ENCODE peak calls at places on chromosomes 5 and 9, in six cellular contexts. One of them, this sample, is unnamed.

GRCh38 chr9:33687779-33688178 is 107.6 kb upstream of the PRSS3 start:
- DNase-seq in pancreas: no peak
- DNase-seq in choroid plexus epithelial cell: no peak
- DNase-seq in astrocyte of the spinal cord: no peak
- DNase-seq in left ventricle myocardium inferior: no peak
- DNase-seq in AG04450: no peak
- DNase-seq in this sample: peak; percentile 6

GRCh38 chr5:123875444-123876264 is 363.7 kb downstream of the CSNK1G3 start:
- DNase-seq in pancreas: peak; percentile 22
- DNase-seq in choroid plexus epithelial cell: no peak
- DNase-seq in astrocyte of the spinal cord: peak; percentile 13
- DNase-seq in left ventricle myocardium inferior: no peak
- DNase-seq in AG04450: no peak
- DNase-seq in this sample: no peak

GRCh38 chr5:67203701-67204074 is 7.1 kb upstream of the CD180 start:
- DNase-seq in pancreas: no peak
- DNase-seq in choroid plexus epithelial cell: no peak
- DNase-seq in astrocyte of the spinal cord: no peak
- DNase-seq in left ventricle myocardium inferior: no peak
- DNase-seq in AG04450: no peak
- DNase-seq in this sample: no peak

GRCh38 chr5:148224131-148224742 is 14.1 kb upstream of the MARCOL start:
- DNase-seq in pancreas: no peak
- DNase-seq in choroid plexus epithelial cell: no peak
- DNase-seq in astrocyte of the spinal cord: no peak
- DNase-seq in left ventricle myocardium inferior: no peak
- DNase-seq in AG04450: no peak
- DNase-seq in this sample: no peak

GRCh38 chr9:105697871-105698270 is 3.5 kb downstream of the TMEM38B start:
- DNase-seq in pancreas: no peak
- DNase-seq in choroid plexus epithelial cell: peak; percentile 82
- DNase-seq in astrocyte of the spinal cord: peak; percentile 15
- DNase-seq in left ventricle myocardium inferior: no peak
- DNase-seq in AG04450: no peak
- DNase-seq in this sample: no peak

GRCh38 chr5:41636605-41637004 is 126.2 kb upstream of the PLCXD3 start:
- DNase-seq in pancreas: no peak
- DNase-seq in choroid plexus epithelial cell: peak; percentile 69
- DNase-seq in astrocyte of the spinal cord: peak; percentile 21
- DNase-seq in left ventricle myocardium inferior: no peak
- DNase-seq in AG04450: no peak
- DNase-seq in this sample: peak; percentile 18

GRCh38 chr5:124912653-124913328 is 166.4 kb upstream of the ZNF608 start:
- DNase-seq in pancreas: no peak
- DNase-seq in choroid plexus epithelial cell: no peak
- DNase-seq in astrocyte of the spinal cord: no peak
- DNase-seq in left ventricle myocardium inferior: peak; percentile 28
- DNase-seq in AG04450: no peak
- DNase-seq in this sample: no peak

GRCh38 chr5:66963559-66963971 is 233.0 kb downstream of the CD180 start:
- DNase-seq in pancreas: no peak
- DNase-seq in choroid plexus epithelial cell: peak; percentile 56
- DNase-seq in astrocyte of the spinal cord: no peak
- DNase-seq in left ventricle myocardium inferior: no peak
- DNase-seq in AG04450: no peak
- DNase-seq in this sample: peak; percentile 41

GRCh38 chr5:154518438-154518867 is 40.4 kb upstream of the HAND1 start:
- DNase-seq in pancreas: no peak
- DNase-seq in choroid plexus epithelial cell: no peak
- DNase-seq in astrocyte of the spinal cord: no peak
- DNase-seq in left ventricle myocardium inferior: no peak
- DNase-seq in AG04450: no peak
- DNase-seq in this sample: no peak

GRCh38 chr5:135031813-135032612 is 2.0 kb downstream of the PITX1 start:
- DNase-seq in pancreas: no peak
- DNase-seq in choroid plexus epithelial cell: no peak
- DNase-seq in astrocyte of the spinal cord: peak; percentile 31
- DNase-seq in left ventricle myocardium inferior: peak; percentile 7
- DNase-seq in AG04450: no peak
- DNase-seq in this sample: peak; percentile 25

GRCh38 chr9:79196606-79197005 is 375.2 kb upstream of the TLE4 start:
- DNase-seq in pancreas: no peak
- DNase-seq in choroid plexus epithelial cell: peak; percentile 66
- DNase-seq in astrocyte of the spinal cord: peak; percentile 23
- DNase-seq in left ventricle myocardium inferior: no peak
- DNase-seq in AG04450: no peak
- DNase-seq in this sample: peak; percentile 79

GRCh38 chr9:126036881-126037291 is 289.7 kb downstream of the PBX3 start:
- DNase-seq in pancreas: no peak
- DNase-seq in choroid plexus epithelial cell: no peak
- DNase-seq in astrocyte of the spinal cord: no peak
- DNase-seq in left ventricle myocardium inferior: no peak
- DNase-seq in AG04450: no peak
- DNase-seq in this sample: peak; percentile 6

GRCh38 chr5:173954671-173955605 is 34.0 kb upstream of the C5orf47 start:
- DNase-seq in pancreas: peak; percentile 54
- DNase-seq in choroid plexus epithelial cell: peak; percentile 80
- DNase-seq in astrocyte of the spinal cord: peak; percentile 45
- DNase-seq in left ventricle myocardium inferior: no peak
- DNase-seq in AG04450: peak; percentile 67
- DNase-seq in this sample: peak; percentile 13

GRCh38 chr5:1029270-1029944 is 20.8 kb downstream of the NKD2 start:
- DNase-seq in pancreas: no peak
- DNase-seq in choroid plexus epithelial cell: no peak
- DNase-seq in astrocyte of the spinal cord: no peak
- DNase-seq in left ventricle myocardium inferior: peak; percentile 5
- DNase-seq in AG04450: no peak
- DNase-seq in this sample: no peak

GRCh38 chr5:1026700-1027621 is 18.4 kb downstream of the NKD2 start:
- DNase-seq in pancreas: no peak
- DNase-seq in choroid plexus epithelial cell: no peak
- DNase-seq in astrocyte of the spinal cord: no peak
- DNase-seq in left ventricle myocardium inferior: peak; percentile 16
- DNase-seq in AG04450: no peak
- DNase-seq in this sample: no peak

GRCh38 chr5:1028481-1029269 is 20.1 kb downstream of the NKD2 start:
- DNase-seq in pancreas: no peak
- DNase-seq in choroid plexus epithelial cell: no peak
- DNase-seq in astrocyte of the spinal cord: no peak
- DNase-seq in left ventricle myocardium inferior: peak; percentile 10
- DNase-seq in AG04450: no peak
- DNase-seq in this sample: no peak

GRCh38 chr5:1029945-1030625 is 21.5 kb downstream of the NKD2 start:
- DNase-seq in pancreas: no peak
- DNase-seq in choroid plexus epithelial cell: no peak
- DNase-seq in astrocyte of the spinal cord: no peak
- DNase-seq in left ventricle myocardium inferior: no peak
- DNase-seq in AG04450: no peak
- DNase-seq in this sample: no peak

DNA sequence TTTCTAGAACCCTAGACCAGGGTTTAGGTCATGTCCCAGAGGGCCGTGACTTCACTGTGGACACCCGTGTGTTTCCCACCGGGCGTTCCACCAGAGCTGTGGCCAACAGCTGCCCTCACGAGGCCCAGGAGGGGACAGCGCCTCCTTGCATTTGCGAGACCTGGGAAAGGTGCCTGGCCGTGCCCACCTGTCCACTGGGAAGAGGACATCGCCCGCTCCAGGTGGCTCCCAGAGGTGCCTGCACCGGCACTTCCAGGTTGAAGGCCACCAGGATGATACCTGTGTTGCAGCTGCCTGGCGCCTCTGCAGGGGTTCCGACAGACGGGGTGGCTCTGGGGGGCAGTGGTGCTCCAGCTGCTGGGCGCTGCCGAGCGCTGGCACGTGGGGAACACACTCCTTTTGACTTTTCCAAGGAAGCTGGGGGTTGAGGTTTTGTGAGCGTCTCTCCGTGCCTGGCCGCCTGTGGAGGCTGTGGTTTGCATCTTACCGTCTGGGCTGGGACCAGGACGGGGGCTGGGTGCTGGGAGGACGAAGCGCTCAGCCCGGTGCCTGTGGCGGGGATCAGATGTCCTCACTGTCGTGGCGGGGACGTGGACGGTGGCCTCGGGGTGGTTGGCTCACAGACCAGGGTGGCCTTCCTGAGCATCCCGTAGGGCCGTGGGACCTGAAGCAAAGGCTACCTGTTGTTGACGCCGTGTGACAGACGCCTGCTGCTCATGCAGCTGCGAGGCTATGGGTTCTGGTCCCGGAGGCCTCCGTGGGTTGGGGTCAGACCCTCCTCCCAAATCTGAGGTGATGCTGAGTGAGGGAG is 19.2 kb downstream of the NKD2 start:
- DNase-seq in pancreas: no peak
- DNase-seq in choroid plexus epithelial cell: no peak
- DNase-seq in astrocyte of the spinal cord: no peak
- DNase-seq in left ventricle myocardium inferior: peak; percentile 12
- DNase-seq in AG04450: no peak
- DNase-seq in this sample: no peak
- H3K4me3 ChIP-seq in pancreas: no peak overlapping the region
- H3K4me3 ChIP-seq in choroid plexus epithelial cell: no peak overlapping the region
- H3K4me3 ChIP-seq in astrocyte of the spinal cord: no peak overlapping the region
- H3K4me3 ChIP-seq in left ventricle myocardium inferior: no peak overlapping the region
- H3K4me3 ChIP-seq in AG04450: no peak overlapping the region
- H3K4me3 ChIP-seq in this sample: no peak overlapping the region

GRCh38 chr9:20356392-20357206 is 265.7 kb downstream of the MLLT3 start:
- DNase-seq in pancreas: peak; percentile 68
- DNase-seq in choroid plexus epithelial cell: peak; percentile 91
- DNase-seq in astrocyte of the spinal cord: peak; percentile 86
- DNase-seq in left ventricle myocardium inferior: peak; percentile 35
- DNase-seq in AG04450: peak; percentile 69
- DNase-seq in this sample: peak; percentile 88
- TF ChIP-seq CTCF in pancreas: peak; percentile 35
- TF ChIP-seq CTCF in choroid plexus epithelial cell: peak; percentile 68
- TF ChIP-seq CTCF in astrocyte of the spinal cord: peak; percentile 75
- TF ChIP-seq CTCF in left ventricle myocardium inferior: peak; percentile 82
- TF ChIP-seq CTCF in AG04450: peak; percentile 70
- TF ChIP-seq CTCF in this sample: peak; percentile 56

GRCh38 chr9:76592105-76593010 is 133.4 kb downstream of the GCNT1 start:
- DNase-seq in pancreas: no peak
- DNase-seq in choroid plexus epithelial cell: peak; percentile 72
- DNase-seq in astrocyte of the spinal cord: peak; percentile 60
- DNase-seq in left ventricle myocardium inferior: no peak
- DNase-seq in AG04450: no peak
- DNase-seq in this sample: peak; percentile 67

GRCh38 chr9:76595645-76596044 is 136.7 kb downstream of the GCNT1 start:
- DNase-seq in pancreas: no peak
- DNase-seq in choroid plexus epithelial cell: no peak
- DNase-seq in astrocyte of the spinal cord: no peak
- DNase-seq in left ventricle myocardium inferior: no peak
- DNase-seq in AG04450: no peak
- DNase-seq in this sample: no peak

GRCh38 chr9:76594764-76595410 is 135.9 kb downstream of the GCNT1 start:
- DNase-seq in pancreas: no peak
- DNase-seq in choroid plexus epithelial cell: no peak
- DNase-seq in astrocyte of the spinal cord: no peak
- DNase-seq in left ventricle myocardium inferior: no peak
- DNase-seq in AG04450: no peak
- DNase-seq in this sample: no peak

GRCh38 chr9:76591256-76591950 is 132.4 kb downstream of the GCNT1 start:
- DNase-seq in pancreas: no peak
- DNase-seq in choroid plexus epithelial cell: peak; percentile 69
- DNase-seq in astrocyte of the spinal cord: no peak
- DNase-seq in left ventricle myocardium inferior: no peak
- DNase-seq in AG04450: no peak
- DNase-seq in this sample: peak; percentile 93

GRCh38 chr9:76593011-76593347 is 134.0 kb downstream of the GCNT1 start:
- DNase-seq in pancreas: no peak
- DNase-seq in choroid plexus epithelial cell: peak; percentile 33
- DNase-seq in astrocyte of the spinal cord: no peak
- DNase-seq in left ventricle myocardium inferior: no peak
- DNase-seq in AG04450: no peak
- DNase-seq in this sample: no peak
- H3K4me3 ChIP-seq in pancreas: no peak overlapping the region
- H3K4me3 ChIP-seq in choroid plexus epithelial cell: no peak overlapping the region
- H3K4me3 ChIP-seq in astrocyte of the spinal cord: no peak overlapping the region
- H3K4me3 ChIP-seq in left ventricle myocardium inferior: no peak overlapping the region
- H3K4me3 ChIP-seq in AG04450: no peak overlapping the region
- H3K4me3 ChIP-seq in this sample: no peak overlapping the region

GRCh38 chr5:36944607-36945225 is 68.1 kb downstream of the NIPBL start:
- DNase-seq in pancreas: no peak
- DNase-seq in choroid plexus epithelial cell: peak; percentile 86
- DNase-seq in astrocyte of the spinal cord: peak; percentile 76
- DNase-seq in left ventricle myocardium inferior: no peak
- DNase-seq in AG04450: peak; percentile 24
- DNase-seq in this sample: peak; percentile 85
- TF ChIP-seq CTCF in pancreas: peak; percentile 52
- TF ChIP-seq CTCF in choroid plexus epithelial cell: peak; percentile 47
- TF ChIP-seq CTCF in astrocyte of the spinal cord: peak; percentile 47
- TF ChIP-seq CTCF in left ventricle myocardium inferior: peak; percentile 71
- TF ChIP-seq CTCF in AG04450: peak; percentile 51
- TF ChIP-seq CTCF in this sample: peak; percentile 51

GRCh38 chr5:171978519-171978918 is 27.9 kb downstream of the FBXW11 start:
- DNase-seq in pancreas: no peak
- DNase-seq in choroid plexus epithelial cell: no peak
- DNase-seq in astrocyte of the spinal cord: no peak
- DNase-seq in left ventricle myocardium inferior: no peak
- DNase-seq in AG04450: no peak
- DNase-seq in this sample: no peak

GRCh38 chr5:171978016-171978415 is 28.4 kb downstream of the FBXW11 start:
- DNase-seq in pancreas: no peak
- DNase-seq in choroid plexus epithelial cell: no peak
- DNase-seq in astrocyte of the spinal cord: no peak
- DNase-seq in left ventricle myocardium inferior: no peak
- DNase-seq in AG04450: no peak
- DNase-seq in this sample: no peak

GRCh38 chr5:171975262-171975876 is 31.1 kb downstream of the FBXW11 start:
- DNase-seq in pancreas: no peak
- DNase-seq in choroid plexus epithelial cell: peak; percentile 72
- DNase-seq in astrocyte of the spinal cord: peak; percentile 76
- DNase-seq in left ventricle myocardium inferior: no peak
- DNase-seq in AG04450: no peak
- DNase-seq in this sample: peak; percentile 68

GRCh38 chr5:171979606-171980005 is 26.8 kb downstream of the FBXW11 start:
- DNase-seq in pancreas: no peak
- DNase-seq in choroid plexus epithelial cell: no peak
- DNase-seq in astrocyte of the spinal cord: no peak
- DNase-seq in left ventricle myocardium inferior: no peak
- DNase-seq in AG04450: no peak
- DNase-seq in this sample: no peak

GRCh38 chr5:171975877-171976667 is 30.4 kb downstream of the FBXW11 start:
- DNase-seq in pancreas: no peak
- DNase-seq in choroid plexus epithelial cell: no peak
- DNase-seq in astrocyte of the spinal cord: no peak
- DNase-seq in left ventricle myocardium inferior: no peak
- DNase-seq in AG04450: no peak
- DNase-seq in this sample: no peak
- H3K4me3 ChIP-seq in pancreas: no peak overlapping the region
- H3K4me3 ChIP-seq in choroid plexus epithelial cell: no peak overlapping the region
- H3K4me3 ChIP-seq in astrocyte of the spinal cord: no peak overlapping the region
- H3K4me3 ChIP-seq in left ventricle myocardium inferior: no peak overlapping the region
- H3K4me3 ChIP-seq in AG04450: no peak overlapping the region
- H3K4me3 ChIP-seq in this sample: no peak overlapping the region